ENCODE peak calls at places on chromosomes 3 and 15, in five cellular contexts. S is activated naive CD8-positive, alpha-beta T cell treated with anti-CD3 and anti-CD28 coated beads, Interleukin-2, amount 50 U/mL, for 24 hours; T is endothelial cell; D is T-cell; Q is adrenal gland. N is an unnamed sample.

GRCh38 chr3:140068512-140068911 is 133.5 kb downstream of the CLSTN2 start:
- DNase-seq in S (no peak), T (no peak), D (no peak), Q (no peak), N (no peak)

GRCh38 chr3:25747033-25747432 is 36.2 kb downstream of the NGLY1 start:
- DNase-seq in S (no peak), T (no peak), D (no peak), Q (no peak), N (no peak)

GRCh38 chr15:74955796-74956647 is 550 bp downstream of the RPP25 start:
- DNase-seq in S (peak), T (peak), D (peak), Q (peak), N (peak)

GRCh38 chr15:71295242-71296031 is 180.2 kb downstream of the THSD4 start:
- DNase-seq in S (no peak), T (no peak), D (no peak), Q (peak), N (no peak)

GRCh38 chr3:128494152-128494650 is 1.2 kb upstream of the GATA2 start:
- DNase-seq in S (no peak), T (no peak), D (no peak), Q (no peak), N (no peak)

GRCh38 chr15:70562906-70563305 is 200.5 kb downstream of the UACA start:
- DNase-seq in S (no peak), T (no peak), D (no peak), Q (no peak), N (no peak)

GRCh38 chr3:21747376-21747775 is 3.6 kb downstream of the ZNF385D start:
- DNase-seq in S (no peak), T (no peak), D (no peak), Q (no peak), N (no peak)

GRCh38 chr3:71581451-71581980 is 2.0 kb downstream of the FOXP1 start:
- DNase-seq in S (peak), T (peak), D (peak), Q (peak), N (peak)

GRCh38 chr3:110495201-110495927 is 576.3 kb upstream of the NECTIN3 start:
- DNase-seq in S (no peak), T (no peak), D (no peak), Q (no peak), N (no peak)

GRCh38 chr3:29203846-29204245 is 77.0 kb upstream of the RBMS3 start:
- DNase-seq in S (no peak), T (no peak), D (no peak), Q (no peak), N (no peak)

GRCh38 chr15:69819371-69819770 is 278.3 kb downstream of the TLE3 start:
- DNase-seq in S (no peak), T (no peak), D (no peak), Q (no peak), N (no peak)

GRCh38 chr3:47641739-47642138 is 63.1 kb upstream of the CSPG5 start:
- DNase-seq in S (no peak), T (no peak), D (no peak), Q (no peak), N (no peak)

GRCh38 chr3:62370112-62371031 is 3.0 kb downstream of the FEZF2 start:
- DNase-seq in S (no peak), T (peak), D (no peak), Q (no peak), N (no peak)

GRCh38 chr3:47416041-47416440 is 35.2 kb downstream of the PTPN23 start:
- DNase-seq in S (no peak), T (no peak), D (no peak), Q (no peak), N (no peak)

GRCh38 chr3:141728355-141728892 is 9.7 kb upstream of the RNF7 start:
- DNase-seq in S (no peak), T (no peak), D (no peak), Q (no peak), N (no peak)

GRCh38 chr15:29788433-29789034 is 33.7 kb downstream of the TJP1 start:
- DNase-seq in S (no peak), T (no peak), D (no peak), Q (no peak), N (no peak)

GRCh38 chr15:45132844-45133560 is 3.2 kb downstream of the DUOX1 start:
- DNase-seq in S (no peak), T (no peak), D (no peak), Q (no peak), N (no peak)

GRCh38 chr3:103440539-103441113 is 1005.8 kb downstream of the ZPLD1 start:
- DNase-seq in S (no peak), T (no peak), D (no peak), Q (no peak), N (no peak)